ENCODE peak calls at places on chromosomes 12 and 14, in seven cellular contexts. F is OCI-LY7, S is brain microvascular endothelial cell, N is ovary, B is foreskin fibroblast, E is AG09309, W is mucosa of descending colon. Y is an unnamed sample.

GRCh38 chr12:52980096-52980694 is 26.1 kb upstream of the EIF4B start:
- DNase-seq in S (no peak), F (no peak), N (no peak), W (no peak), B (no peak), E (no peak), Y (no peak)

GRCh38 chr14:69827560-69827959 is 30.5 kb upstream of the SLC10A1 start:
- DNase-seq in B (no peak), S (no peak), E (no peak), N (no peak), F (no peak), W (no peak), Y (no peak)

GRCh38 chr14:95464524-95464923 is 51.9 kb downstream of the SYNE3 start:
- DNase-seq in E (no peak), W (no peak), F (peak), S (no peak), N (no peak), B (no peak), Y (no peak)

GRCh38 chr14:74301594-74302159 is 1.1 kb downstream of the ABCD4 start:
- DNase-seq in N (no peak), F (no peak), W (no peak), S (no peak), B (no peak), E (no peak), Y (no peak)

GRCh38 chr14:104640681-104641080 is 36.1 kb upstream of the TMEM179 start:
- DNase-seq in F (no peak), B (no peak), S (no peak), E (no peak), N (no peak), W (no peak), Y (no peak)

GRCh38 chr12:18275974-18276373 is 14.7 kb downstream of the PIK3C2G start:
- DNase-seq in F (no peak), E (no peak), B (peak), S (peak), W (no peak), N (no peak), Y (peak)

GRCh38 chr14:91953170-91953985 is 5.9 kb upstream of the FBLN5 start:
- DNase-seq in N (no peak), W (no peak), S (peak), B (peak), E (no peak), F (no peak), Y (no peak)

GRCh38 chr14:89277229-89277628 is 139.8 kb downstream of the FOXN3 start:
- DNase-seq in F (no peak), W (no peak), E (no peak), S (no peak), N (no peak), B (no peak), Y (no peak)

GRCh38 chr14:75299064-75299463 is 20.4 kb downstream of the FOS start:
- DNase-seq in S (no peak), B (peak), F (no peak), N (peak), E (no peak), W (no peak), Y (no peak)

GRCh38 chr14:102882233-102882906 is 40.1 kb upstream of the AMN start:
- DNase-seq in E (no peak), N (no peak), B (no peak), S (no peak), F (no peak), W (no peak), Y (no peak)

GRCh38 chr14:60331201-60332045 is 82.4 kb downstream of the PPM1A start:
- DNase-seq in B (peak), F (peak), E (no peak), W (peak), N (peak), S (peak), Y (no peak)

GRCh38 chr12:121697093-121697698 is 15.4 kb upstream of the TMEM120B start:
- DNase-seq in W (no peak), S (no peak), E (no peak), F (peak), N (no peak), B (no peak), Y (no peak)

GRCh38 chr14:23352506-23353432 is at the start of gene SLC22A17:
- DNase-seq in W (peak), N (peak), S (peak), F (no peak), E (peak), B (peak), Y (no peak)

GRCh38 chr12:131908716-131909595 is 14.5 kb downstream of the ULK1 start:
- DNase-seq in F (no peak), B (no peak), N (no peak), S (no peak), W (no peak), E (no peak), Y (no peak)

DNA sequence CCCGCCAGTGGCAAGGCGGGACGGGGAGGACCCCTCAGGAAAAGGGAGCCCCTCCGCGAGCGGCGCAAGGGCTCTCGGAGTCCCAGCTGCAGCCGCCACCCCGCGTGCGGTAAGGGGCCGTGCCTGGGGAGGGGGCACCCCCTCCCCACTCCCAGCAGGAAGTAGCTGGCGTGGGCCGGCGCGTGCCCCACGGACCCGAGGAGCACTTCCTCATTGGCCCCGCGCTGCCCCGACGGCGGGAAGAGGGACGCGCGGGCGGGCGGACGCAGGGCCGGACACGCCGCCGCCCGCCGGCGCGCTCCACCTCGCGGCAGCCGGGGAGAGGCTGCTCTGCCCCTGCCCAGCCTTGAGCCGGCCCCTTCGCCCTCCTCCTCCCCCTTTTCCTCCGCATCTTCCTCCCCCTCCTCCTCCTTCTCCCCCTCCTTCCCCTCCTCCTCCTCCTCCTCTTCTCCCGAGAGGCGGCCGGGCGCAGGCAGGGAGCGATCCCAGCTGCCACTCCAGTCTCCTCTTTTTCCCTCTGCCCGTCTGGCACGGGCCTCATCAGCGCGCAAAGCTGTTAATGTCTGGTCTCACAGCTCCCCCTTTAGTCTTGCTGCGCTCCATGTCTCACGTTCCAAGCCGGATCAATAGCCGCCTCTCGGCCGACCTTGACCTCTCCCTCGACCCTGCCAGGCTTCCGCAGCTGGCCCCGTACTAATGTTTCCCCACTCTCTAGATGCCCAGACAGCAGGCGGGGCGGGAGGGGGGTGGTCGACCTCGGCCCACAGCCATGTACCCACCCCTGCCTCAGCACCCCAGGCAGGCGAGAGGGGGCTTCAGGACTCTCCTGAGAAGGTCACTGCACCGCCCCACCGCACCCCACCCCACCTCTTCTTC is 2.6 kb upstream of the BCL11B start:
- DNase-seq in E (peak), S (peak), B (peak), N (peak), F (no peak), W (peak), Y (peak)
- TF ChIP-seq CTCF in E (peak), S (peak), B (peak), N (no peak), F (no peak), W (no peak), Y (peak)

GRCh38 chr12:124623344-124623885 is 56.0 kb upstream of the NCOR2 start:
- DNase-seq in E (no peak), N (no peak), F (no peak), B (no peak), W (no peak), S (no peak), Y (no peak)

GRCh38 chr12:124622764-124623163 is 55.4 kb upstream of the NCOR2 start:
- DNase-seq in B (no peak), S (no peak), F (no peak), N (peak), E (no peak), W (no peak), Y (no peak)

GRCh38 chr12:124620606-124621295 is 53.3 kb upstream of the NCOR2 start:
- DNase-seq in W (no peak), F (no peak), E (no peak), N (no peak), S (no peak), B (no peak), Y (peak)

GRCh38 chr12:124622326-124622725 is 54.9 kb upstream of the NCOR2 start:
- DNase-seq in E (no peak), B (no peak), N (peak), F (no peak), S (no peak), W (peak), Y (no peak)

DNA sequence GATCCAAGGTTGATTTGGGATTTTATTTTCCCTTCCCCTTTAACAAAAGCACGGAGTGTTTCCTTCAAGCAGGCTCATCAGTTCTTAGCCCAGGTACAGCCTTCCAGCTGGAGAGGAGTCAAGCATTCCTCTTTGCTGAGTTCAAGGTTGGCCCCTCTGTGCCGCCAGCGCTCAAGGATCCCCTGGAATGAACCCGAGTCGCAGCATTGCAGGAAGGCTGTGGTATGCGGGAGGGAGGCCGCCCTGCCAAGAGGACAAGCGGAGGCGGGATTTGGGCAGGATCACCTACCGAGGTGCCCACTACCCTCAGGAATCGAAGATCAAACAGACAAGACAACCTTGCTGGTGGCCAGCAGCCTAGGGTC is 53.9 kb upstream of the NCOR2 start:
- DNase-seq in E (no peak), N (peak), F (no peak), W (no peak), S (no peak), B (no peak), Y (no peak)
- H3K4me3 ChIP-seq in E (no peak), N (no peak), F (no peak), W (no peak), S (no peak), B (no peak), Y (no peak)

GRCh38 chr12:88153959-88154358 is 11.9 kb downstream of the TMTC3 start:
- DNase-seq in E (peak), N (no peak), F (peak), S (peak), W (no peak), B (peak), Y (no peak)
- TF ChIP-seq CTCF in E (peak), N (no peak), F (peak), S (no peak), W (no peak), B (no peak), Y (no peak)

GRCh38 chr14:38868415-38869290 is 234.4 kb downstream of the SEC23A start:
- DNase-seq in E (no peak), N (no peak), F (no peak), S (no peak), B (no peak), W (no peak), Y (peak)
- H3K4me3 ChIP-seq in E (no peak), N (no peak), F (no peak), S (no peak), B (no peak), W (no peak), Y (peak)

GRCh38 chr14:28731358-28731757 is 35.2 kb upstream of the FOXG1 start:
- DNase-seq in E (no peak), N (no peak), W (no peak), S (no peak), B (no peak), F (no peak), Y (no peak)
- TF ChIP-seq CTCF in E (no peak), N (no peak), W (no peak), S (no peak), B (no peak), F (no peak), Y (no peak)